ENCODE peak calls at places on chromosomes 16 and 17, in ten cellular contexts. P, I, D, F, C, W, L, S, G and X are unnamed samples.

GRCh38 chr16:79317521-79317920 is 283.0 kb downstream of the MAF start:
- DNase-seq in P (no peak), I (no peak), D (no peak), F (peak; percentile 58), C (no peak), W (no peak), L (no peak), S (no peak), G (no peak), X (no peak)

GRCh38 chr17:40443196-40443987 is at the start of gene IGFBP4:
- DNase-seq in P (peak; percentile 69), I (peak; percentile 84), D (peak; percentile 83), F (peak; percentile 95), C (peak; percentile 79), W (peak; percentile 88), L (peak; percentile 86), S (peak; percentile 94), G (peak; percentile 95), X (peak; percentile 95)

GRCh38 chr16:49463529-49463928 is 89.9 kb downstream of the C16orf78 start:
- DNase-seq in P (no peak), I (peak; percentile 72), D (peak; percentile 26), F (peak; percentile 36), C (no peak), W (no peak), L (no peak), S (no peak), G (no peak), X (no peak)

GRCh38 chr16:29674188-29674587 is 4.8 kb upstream of the QPRT start:
- DNase-seq in P (no peak), I (peak; percentile 71), D (no peak), F (no peak), C (peak; percentile 94), W (peak; percentile 80), L (peak; percentile 88), S (no peak), G (peak; percentile 89), X (no peak)

GRCh38 chr17:42920922-42921321 is 20.3 kb downstream of the G6PC1 start:
- DNase-seq in P (peak; percentile 92), I (no peak), D (no peak), F (no peak), C (no peak), W (peak; percentile 58), L (peak; percentile 19), S (no peak), G (no peak), X (no peak)

GRCh38 chr16:89670496-89671431 is 13.1 kb downstream of the SPATA33 start:
- DNase-seq in P (peak; percentile 16), I (no peak), D (no peak), F (no peak), C (no peak), W (no peak), L (peak; percentile 25), S (no peak), G (no peak), X (peak; percentile 92)

GRCh38 chr16:51813609-51814008 is 662.5 kb upstream of the SALL1 start:
- DNase-seq in P (no peak), I (no peak), D (no peak), F (peak; percentile 76), C (no peak), W (no peak), L (no peak), S (no peak), G (no peak), X (no peak)

GRCh38 chr17:34613064-34614019 is 34.0 kb downstream of the TMEM132E start:
- DNase-seq in P (no peak), I (no peak), D (no peak), F (peak; percentile 84), C (peak; percentile 65), W (peak; percentile 18), L (peak; percentile 4), S (no peak), G (peak; percentile 51), X (no peak)

GRCh38 chr17:28839221-28839620 is 3.4 kb downstream of the FAM222B start:
- DNase-seq in P (peak; percentile 54), I (no peak), D (no peak), F (no peak), C (no peak), W (no peak), L (peak; percentile 55), S (no peak), G (no peak), X (no peak)

GRCh38 chr17:61389670-61390478 is 9.8 kb upstream of the TBX2 start:
- DNase-seq in P (peak; percentile 39), I (peak; percentile 40), D (no peak), F (peak; percentile 96), C (no peak), W (peak; percentile 29), L (peak; percentile 65), S (peak; percentile 88), G (no peak), X (peak; percentile 98)

GRCh38 chr16:9542165-9542755 is 450.8 kb downstream of the HAPSTR1 start:
- DNase-seq in P (no peak), I (no peak), D (no peak), F (no peak), C (no peak), W (no peak), L (no peak), S (no peak), G (no peak), X (no peak)

GRCh38 chr17:27521281-27522027 is 65.2 kb downstream of the KSR1 start:
- DNase-seq in P (no peak), I (no peak), D (no peak), F (no peak), C (no peak), W (no peak), L (no peak), S (no peak), G (no peak), X (no peak)

GRCh38 chr17:27519550-27519949 is 63.3 kb downstream of the KSR1 start:
- DNase-seq in P (no peak), I (no peak), D (no peak), F (no peak), C (no peak), W (no peak), L (no peak), S (no peak), G (no peak), X (no peak)

GRCh38 chr17:27520571-27521185 is 64.4 kb downstream of the KSR1 start:
- DNase-seq in P (no peak), I (no peak), D (no peak), F (peak; percentile 54), C (peak; percentile 77), W (no peak), L (no peak), S (no peak), G (no peak), X (no peak)

GRCh38 chr17:27518048-27518447 is 61.8 kb downstream of the KSR1 start:
- DNase-seq in P (no peak), I (no peak), D (no peak), F (no peak), C (no peak), W (no peak), L (no peak), S (no peak), G (peak; percentile 1), X (no peak)

DNA sequence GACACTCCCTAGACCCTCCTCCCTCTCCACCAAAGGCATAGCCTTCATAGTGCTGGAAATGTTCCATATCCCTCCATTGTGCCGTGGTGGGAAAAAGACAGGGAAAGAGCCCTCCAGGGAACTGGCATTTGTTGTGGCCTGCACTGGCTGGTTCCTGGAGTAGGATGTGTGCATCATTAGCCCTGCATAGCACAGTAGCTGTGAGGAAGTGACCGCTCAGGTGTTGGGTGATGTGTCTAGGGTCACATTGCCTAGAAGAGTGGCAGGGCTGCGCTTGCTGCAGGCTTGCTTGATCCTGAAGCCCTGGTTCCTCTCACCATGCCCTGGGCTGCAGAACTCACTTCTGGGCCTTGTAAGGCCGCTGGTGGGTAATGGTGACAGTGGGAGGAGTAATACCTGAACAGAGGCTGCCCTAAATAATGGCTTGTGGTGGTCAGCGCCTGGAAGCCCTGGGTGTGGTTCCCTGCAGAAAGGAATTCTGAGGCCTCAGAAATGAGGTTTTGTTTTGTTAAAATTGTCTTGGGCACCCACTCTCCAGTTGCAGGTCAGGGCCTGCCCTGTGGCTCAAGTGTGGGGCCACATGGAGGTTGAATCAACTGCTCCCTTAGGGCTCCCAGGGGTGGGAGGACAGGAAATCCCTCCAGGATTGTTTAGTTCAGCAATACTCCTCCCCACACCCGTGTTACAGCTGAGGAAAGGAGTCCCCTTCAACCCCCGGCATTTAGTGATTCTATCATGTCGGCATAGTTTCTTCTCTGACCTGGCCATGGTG is 62.7 kb downstream of the KSR1 start:
- DNase-seq in P (no peak), I (no peak), D (no peak), F (no peak), C (no peak), W (no peak), L (no peak), S (no peak), G (no peak), X (no peak)
- H3K4me1 ChIP-seq in P (no peaks in the 10 kb centered on the region), I (peaks cover 4% of the 10 kb centered on the region), D (peaks cover 24% of the 10 kb centered on the region), F (peaks cover 15% of the 10 kb centered on the region), C (peaks cover 16% of the 10 kb centered on the region), W (peaks cover 4% of the 10 kb centered on the region), L (peaks cover 5% of the 10 kb centered on the region), S (no peaks in the 10 kb centered on the region), G (peaks cover 5% of the 10 kb centered on the region), X (no peaks in the 10 kb centered on the region)

GRCh38 chr16:68915561-68915960 is 72.2 kb downstream of the TANGO6 start:
- DNase-seq in P (no peak), I (no peak), D (no peak), F (no peak), C (no peak), W (no peak), L (peak; percentile 22), S (no peak), G (no peak), X (no peak)
- H3K4me1 ChIP-seq in P (no peaks in the 10 kb centered on the region), I (no peaks in the 10 kb centered on the region), D (no peaks in the 10 kb centered on the region), F (no peaks in the 10 kb centered on the region), C (no peaks in the 10 kb centered on the region), W (no peaks in the 10 kb centered on the region), L (no peaks in the 10 kb centered on the region), S (no peaks in the 10 kb centered on the region), G (no peaks in the 10 kb centered on the region), X (no peaks in the 10 kb centered on the region)

DNA sequence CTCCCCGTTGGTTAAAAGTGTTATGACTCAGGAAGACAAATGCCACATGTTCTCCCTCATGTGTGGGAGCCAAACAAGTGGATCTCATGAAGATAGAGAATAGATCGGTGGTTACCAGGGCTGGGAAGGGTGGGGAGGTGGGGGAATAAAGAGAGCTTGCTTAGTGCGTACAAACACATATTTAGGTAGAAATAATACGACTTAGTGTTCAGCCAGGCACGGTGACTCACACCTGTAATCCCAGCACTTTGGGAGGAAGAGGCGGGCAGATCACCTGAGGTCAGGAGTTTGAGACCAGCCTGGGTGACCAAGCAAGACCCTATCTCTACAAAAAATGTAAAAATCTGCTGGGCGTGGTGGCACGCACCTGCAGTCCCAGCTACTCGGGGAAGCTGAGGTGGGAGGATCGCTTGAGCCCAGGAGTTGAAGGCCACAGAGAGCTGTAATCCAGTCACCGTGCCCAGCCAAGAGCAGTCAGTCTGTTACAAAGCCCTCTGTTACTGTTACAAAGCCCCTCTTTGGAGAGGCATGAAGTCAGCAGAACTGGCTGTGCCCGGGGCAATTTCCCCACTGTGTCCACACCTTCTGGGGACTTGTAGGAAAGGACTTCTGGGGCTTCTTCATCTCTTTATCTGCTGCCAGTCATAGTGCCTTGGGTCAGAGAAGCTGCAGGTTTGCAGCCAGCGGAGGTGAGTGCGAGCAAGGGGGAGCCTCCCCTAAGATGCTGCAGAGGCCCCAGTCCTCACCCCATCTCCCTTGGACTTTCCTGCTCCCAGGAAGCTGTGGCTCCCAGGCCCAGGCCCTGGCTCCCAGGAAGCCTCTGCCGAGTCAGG is 4.3 kb upstream of the ALDH3A1 start:
- DNase-seq in P (no peak), I (no peak), D (no peak), F (no peak), C (no peak), W (no peak), L (no peak), S (no peak), G (peak; percentile 4), X (peak; percentile 76)
- H3K4me1 ChIP-seq in P (peaks cover 18% of the 10 kb centered on the region), I (peaks cover 30% of the 10 kb centered on the region), D (peaks cover 18% of the 10 kb centered on the region), F (no peaks in the 10 kb centered on the region), C (no peaks in the 10 kb centered on the region), W (no peaks in the 10 kb centered on the region), L (peaks cover 6% of the 10 kb centered on the region), S (peaks cover 2% of the 10 kb centered on the region), G (no peaks in the 10 kb centered on the region), X (peaks cover 28% of the 10 kb centered on the region)

GRCh38 chr16:56911771-56912541 is 20.0 kb upstream of the HERPUD1 start:
- DNase-seq in P (no peak), I (peak; percentile 74), D (peak; percentile 75), F (no peak), C (peak; percentile 27), W (no peak), L (peak; percentile 85), S (peak; percentile 73), G (no peak), X (peak; percentile 77)
- H3K4me1 ChIP-seq in P (peaks cover 17% of the 10 kb centered on the region), I (peaks cover 26% of the 10 kb centered on the region), D (peaks cover 49% of the 10 kb centered on the region), F (no peaks in the 10 kb centered on the region), C (peaks cover 5% of the 10 kb centered on the region), W (no peaks in the 10 kb centered on the region), L (peaks cover 16% of the 10 kb centered on the region), S (no peaks in the 10 kb centered on the region), G (peaks cover 35% of the 10 kb centered on the region), X (peaks cover 65% of the 10 kb centered on the region)